ENCODE peak calls at places on chromosomes 1 and 21, in seven cellular contexts. Z is lung, G is upper lobe of right lung, F is PC-3, L is tibial nerve, C is neural progenitor cell, T is MG63. K is an unnamed sample.

GRCh38 chr1:201740086-201740541 is 88.8 kb upstream of the IPO9 start:
- DNase-seq in Z (no peak), G (no peak), F (no peak), L (no peak), C (peak; percentile 52), T (no peak), K (no peak)

GRCh38 chr1:53524428-53525400 is 65.5 kb downstream of the DMRTB1 start:
- DNase-seq in Z (no peak), G (no peak), F (no peak), L (no peak), C (no peak), T (no peak), K (no peak)

GRCh38 chr1:83596331-83596730 is 402.6 kb downstream of the TTLL7 start:
- DNase-seq in Z (no peak), G (no peak), F (no peak), L (no peak), C (no peak), T (no peak), K (no peak)

GRCh38 chr1:223811634-223812101 is 34.1 kb downstream of the TP53BP2 start:
- DNase-seq in Z (no peak), G (no peak), F (peak; percentile 79), L (no peak), C (no peak), T (no peak), K (no peak)

GRCh38 chr21:37862536-37862935 is 53.7 kb downstream of the KCNJ6 start:
- DNase-seq in Z (no peak), G (no peak), F (peak; percentile 39), L (no peak), C (peak; percentile 65), T (peak; percentile 5), K (peak; percentile 29)

GRCh38 chr1:165397945-165398344 is 41.4 kb upstream of the LMX1A start:
- DNase-seq in Z (peak; percentile 31), G (no peak), F (peak; percentile 63), L (no peak), C (no peak), T (peak; percentile 65), K (no peak)

GRCh38 chr1:2180297-2181245 is 14.0 kb downstream of the FAAP20 start:
- DNase-seq in Z (no peak), G (no peak), F (peak; percentile 93), L (no peak), C (no peak), T (peak; percentile 22), K (no peak)

GRCh38 chr1:15542685-15543588 is 16.3 kb downstream of the DNAJC16 start:
- DNase-seq in Z (no peak), G (peak; percentile 30), F (no peak), L (no peak), C (no peak), T (no peak), K (no peak)

GRCh38 chr1:53080041-53080440 is 18.0 kb downstream of the PODN start:
- DNase-seq in Z (no peak), G (peak; percentile 35), F (no peak), L (no peak), C (no peak), T (no peak), K (no peak)

GRCh38 chr1:15948600-15949452 is 27.1 kb downstream of the ZBTB17 start:
- DNase-seq in Z (peak; percentile 89), G (peak; percentile 80), F (no peak), L (peak; percentile 62), C (no peak), T (peak; percentile 86), K (peak; percentile 89)

GRCh38 chr1:22239378-22239777 is 96.5 kb upstream of the WNT4 start:
- DNase-seq in Z (peak; percentile 45), G (peak; percentile 74), F (no peak), L (no peak), C (no peak), T (no peak), K (no peak)

GRCh38 chr1:29835486-29836273 is 599.4 kb downstream of the PTPRU start:
- DNase-seq in Z (no peak), G (no peak), F (no peak), L (no peak), C (no peak), T (no peak), K (peak; percentile 67)

GRCh38 chr21:35400233-35400939 is 351.3 kb upstream of the RUNX1 start:
- DNase-seq in Z (no peak), G (no peak), F (peak; percentile 90), L (no peak), C (peak; percentile 36), T (no peak), K (no peak)

GRCh38 chr1:11568687-11569086 is 85.5 kb downstream of the FBXO2 start:
- DNase-seq in Z (no peak), G (no peak), F (peak; percentile 15), L (no peak), C (no peak), T (no peak), K (no peak)

GRCh38 chr1:232147215-232147614 is 482.7 kb downstream of the SIPA1L2 start:
- DNase-seq in Z (no peak), G (no peak), F (no peak), L (no peak), C (no peak), T (no peak), K (no peak)

GRCh38 chr21:45836268-45836655 is 145.3 kb upstream of the COL6A1 start:
- DNase-seq in Z (no peak), G (no peak), F (no peak), L (no peak), C (no peak), T (no peak), K (no peak)

GRCh38 chr1:104341944-104342343 is 592.2 kb downstream of the AMY1C start:
- DNase-seq in Z (no peak), G (no peak), F (no peak), L (no peak), C (no peak), T (no peak), K (no peak)

DNA sequence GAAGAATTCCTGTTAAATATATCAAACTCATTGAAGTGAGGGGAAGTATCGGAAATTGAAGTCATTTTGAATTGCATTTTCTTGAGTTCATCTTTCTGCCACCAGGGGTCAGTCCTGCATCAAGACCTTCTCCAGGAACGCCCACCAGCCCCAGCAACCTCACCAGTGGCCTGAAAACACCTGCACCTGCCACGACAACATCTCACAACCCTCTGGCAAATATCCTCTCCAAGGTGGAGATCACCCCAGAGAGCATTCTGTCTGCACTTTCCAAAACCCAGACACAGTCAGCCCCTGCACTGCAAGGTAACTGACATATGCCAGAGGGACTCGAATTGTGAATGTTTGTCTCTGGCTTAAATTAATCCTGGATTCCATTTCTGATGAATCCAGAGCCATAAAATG is 22.8 kb upstream of the TARS2 start:
- DNase-seq in Z (peak; percentile 59), G (peak; percentile 70), F (peak; percentile 79), L (no peak), C (peak; percentile 65), T (peak; percentile 35), K (no peak)
- H3K36me3 ChIP-seq in Z (peaks cover 17% of the 10 kb centered on the region), G (peaks cover 83% of the 10 kb centered on the region), F (peaks cover 14% of the 10 kb centered on the region), L (peaks cover 72% of the 10 kb centered on the region), C (peaks cover 19% of the 10 kb centered on the region), T (peaks cover 46% of the 10 kb centered on the region), K (peaks cover 66% of the 10 kb centered on the region)

GRCh38 chr1:100284591-100284990 is 18.6 kb downstream of the RTCA start:
- DNase-seq in Z (no peak), G (no peak), F (no peak), L (no peak), C (no peak), T (no peak), K (no peak)
- H3K36me3 ChIP-seq in Z (peaks cover 19% of the 10 kb centered on the region), G (peaks cover 96% of the 10 kb centered on the region), F (peaks cover 47% of the 10 kb centered on the region), L (peaks cover 93% of the 10 kb centered on the region), C (peaks cover 39% of the 10 kb centered on the region), T (peaks cover 54% of the 10 kb centered on the region), K (peaks cover 63% of the 10 kb centered on the region)

DNA sequence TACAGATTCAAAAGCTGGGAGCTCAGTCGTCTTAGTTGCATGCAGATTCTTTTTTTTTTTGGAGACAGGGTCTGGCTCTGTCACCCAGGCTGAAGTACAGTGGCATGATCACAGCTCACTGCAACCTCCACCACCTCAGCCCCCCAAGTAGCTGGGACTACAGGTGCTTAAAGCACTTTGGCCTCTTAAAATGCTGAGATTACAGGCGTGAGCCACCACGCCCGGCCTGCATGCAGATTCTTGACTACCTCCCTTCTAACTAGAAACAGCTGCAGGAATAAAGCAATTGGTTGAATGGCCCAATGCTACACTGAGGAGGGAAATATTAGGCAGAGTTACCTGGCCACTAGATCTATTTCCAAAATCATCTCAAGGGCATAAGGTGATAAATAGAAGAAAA is 29.5 kb upstream of the TTC39A start:
- DNase-seq in Z (no peak), G (no peak), F (no peak), L (no peak), C (no peak), T (no peak), K (no peak)
- H3K36me3 ChIP-seq in Z (peaks cover 32% of the 10 kb centered on the region), G (peaks cover 88% of the 10 kb centered on the region), F (peaks cover 12% of the 10 kb centered on the region), L (peaks cover 80% of the 10 kb centered on the region), C (no peaks in the 10 kb centered on the region), T (peaks cover 7% of the 10 kb centered on the region), K (no peaks in the 10 kb centered on the region)

DNA sequence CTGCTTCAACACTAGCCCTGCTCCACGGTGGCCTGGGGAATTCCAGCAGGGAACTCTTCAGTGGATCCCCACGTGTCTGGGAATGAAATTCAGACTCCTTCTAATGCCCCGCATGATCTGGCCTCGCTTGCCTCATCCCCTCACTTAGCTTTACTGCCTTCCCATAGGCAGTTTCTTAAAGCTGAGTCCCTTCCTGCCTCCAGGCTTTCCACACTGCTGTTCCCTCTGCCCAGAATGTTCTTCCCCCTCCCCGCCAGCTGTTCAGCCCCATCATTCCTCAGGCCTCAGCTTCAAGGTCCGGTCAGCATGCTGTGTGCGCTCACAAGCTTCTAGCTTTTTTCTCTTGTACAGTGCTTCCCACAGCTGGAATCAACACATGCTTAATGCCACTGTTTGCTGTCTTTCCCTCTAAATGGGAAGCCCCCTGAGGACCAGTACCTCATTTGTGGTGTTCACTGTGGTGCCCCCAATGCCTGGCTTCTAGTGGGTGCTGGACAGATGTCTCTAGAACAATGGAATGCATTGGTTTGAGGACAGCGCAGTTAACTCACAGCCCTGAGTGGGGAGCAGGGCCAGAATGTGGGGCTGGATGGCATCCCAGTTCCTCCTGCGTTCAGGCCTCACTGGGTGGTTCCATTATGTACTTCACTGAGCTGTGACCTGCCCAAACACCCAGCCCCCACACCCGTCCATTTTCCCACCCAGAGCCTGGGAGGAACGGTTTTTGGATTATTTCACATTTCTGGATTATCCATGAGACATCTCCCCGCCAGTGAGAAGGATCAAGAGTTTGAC is 55.0 kb upstream of the WASF2 start:
- DNase-seq in Z (no peak), G (no peak), F (no peak), L (no peak), C (no peak), T (no peak), K (no peak)
- H3K36me3 ChIP-seq in Z (peaks cover 4% of the 10 kb centered on the region), G (peaks cover 30% of the 10 kb centered on the region), F (peaks cover 8% of the 10 kb centered on the region), L (peaks cover 53% of the 10 kb centered on the region), C (no peaks in the 10 kb centered on the region), T (peaks cover 33% of the 10 kb centered on the region), K (peaks cover 35% of the 10 kb centered on the region)